ENCODE peak calls at places on chromosomes 7 and 10, in six cellular contexts. U is transverse colon, P is lower leg skin, K is HepG2, A is right lobe of liver, N is A549. H is an unnamed sample.

GRCh38 chr7:149793261-149793660 is 19.9 kb upstream of the ZNF467 start:
- DNase-seq in U (no peak), N (no peak), A (no peak), P (no peak), K (no peak), H (no peak)

GRCh38 chr10:12264204-12264908 is 68.4 kb downstream of the CDC123 start:
- DNase-seq in P (peak), N (peak), A (peak), K (peak), U (peak), H (peak)

GRCh38 chr7:75879771-75880184 is 944 bp downstream of the RHBDD2 start:
- DNase-seq in U (no peak), P (no peak), A (no peak), N (no peak), K (no peak), H (no peak)

GRCh38 chr10:44924261-44925040 is 13.3 kb downstream of the TMEM72 start:
- DNase-seq in P (no peak), K (no peak), N (no peak), A (no peak), U (no peak), H (no peak)

GRCh38 chr7:106840342-106840741 is 24.7 kb upstream of the PIK3CG start:
- DNase-seq in A (no peak), P (no peak), U (no peak), N (no peak), K (no peak), H (peak)

GRCh38 chr7:103640031-103640779 is 194.2 kb upstream of the SLC26A5 start:
- DNase-seq in P (no peak), K (no peak), N (no peak), U (no peak), A (no peak), H (no peak)

GRCh38 chr10:103975169-103975568 is 8.2 kb downstream of the SLK start:
- DNase-seq in P (no peak), K (no peak), U (no peak), A (no peak), N (no peak), H (no peak)

GRCh38 chr10:45379891-45380540 is 6.0 kb downstream of the ALOX5 start:
- DNase-seq in K (no peak), U (peak), N (no peak), P (peak), A (peak), H (no peak)

GRCh38 chr7:130397472-130397871 is 17.2 kb downstream of the CPA1 start:
- DNase-seq in P (no peak), K (no peak), A (no peak), U (no peak), N (no peak), H (no peak)

GRCh38 chr10:87752571-87752970 is 65.5 kb downstream of the ATAD1 start:
- DNase-seq in A (no peak), P (no peak), N (no peak), U (no peak), K (no peak), H (no peak)

GRCh38 chr7:111992601-111993000 is 213.6 kb downstream of the DOCK4 start:
- DNase-seq in U (no peak), N (no peak), P (no peak), A (no peak), K (no peak), H (no peak)

GRCh38 chr10:106285199-106285598 is 879.3 kb downstream of the SORCS1 start:
- DNase-seq in K (no peak), U (no peak), P (no peak), A (no peak), N (no peak), H (no peak)

GRCh38 chr7:43534110-43534509 is 48.8 kb upstream of the STK17A start:
- DNase-seq in U (no peak), N (no peak), P (no peak), K (no peak), A (no peak), H (no peak)

GRCh38 chr10:128839134-128839533 is 627.9 kb upstream of the MGMT start:
- DNase-seq in N (no peak), U (no peak), A (no peak), P (no peak), K (no peak), H (no peak)

GRCh38 chr10:71103969-71104368 is 108.4 kb upstream of the UNC5B start:
- DNase-seq in K (no peak), U (no peak), A (no peak), P (no peak), N (no peak), H (no peak)

GRCh38 chr7:131284702-131285419 is 42.8 kb upstream of the MKLN1 start:
- DNase-seq in K (no peak), N (no peak), P (peak), A (no peak), U (no peak), H (no peak)

GRCh38 chr7:44291066-44291732 is 34.2 kb downstream of the CAMK2B start:
- DNase-seq in N (no peak), K (no peak), P (no peak), U (peak), A (peak), H (no peak)

GRCh38 chr7:102424129-102424551 is 9.2 kb upstream of the ORAI2 start:
- DNase-seq in A (no peak), U (no peak), K (no peak), P (no peak), N (no peak), H (no peak)

GRCh38 chr7:100372694-100373093 is 593 bp upstream of the PILRA start:
- DNase-seq in A (no peak), N (no peak), K (no peak), U (no peak), P (no peak), H (no peak)

GRCh38 chr7:74042746-74043522 is 15.0 kb downstream of the ELN start:
- DNase-seq in K (no peak), N (no peak), A (no peak), P (no peak), U (no peak), H (no peak)

GRCh38 chr10:30821994-30822692 is 192.6 kb upstream of the LYZL2 start:
- DNase-seq in A (no peak), K (no peak), U (no peak), P (no peak), N (no peak), H (no peak)

GRCh38 chr7:46848944-46849343 is 733.0 kb downstream of the TNS3 start:
- DNase-seq in P (no peak), A (no peak), N (no peak), U (no peak), K (no peak), H (no peak)

GRCh38 chr10:111338798-111339197 is 262.0 kb downstream of the ADRA2A start:
- DNase-seq in A (no peak), U (peak), K (no peak), P (no peak), N (no peak), H (no peak)

DNA sequence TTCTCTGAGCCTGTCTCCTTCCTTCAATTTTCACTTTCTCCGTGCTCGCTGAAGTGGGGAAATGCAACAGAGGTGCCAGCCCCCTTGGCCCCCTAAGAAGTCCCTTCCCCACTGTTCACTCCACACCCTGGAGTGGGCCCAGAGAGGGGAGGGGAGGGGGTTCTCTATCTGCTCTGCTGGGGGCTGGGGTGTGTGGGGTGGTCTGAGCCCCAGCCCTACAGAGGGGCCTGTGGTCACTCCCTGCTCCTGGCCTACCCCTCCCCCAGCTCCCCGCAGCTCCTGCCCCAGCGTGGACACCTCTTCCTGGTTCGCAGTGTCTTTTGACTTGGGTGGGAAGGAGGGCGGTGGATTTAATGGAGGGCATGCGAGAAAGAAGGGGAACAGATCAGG is 989 bp downstream of the LZTS2 start:
- DNase-seq in U (peak), P (no peak), A (no peak), N (no peak), K (no peak), H (no peak)
- TF ChIP-seq POLR2A in U (no peak), P (no peak), A (no peak), N (no peak), K (no peak), H (no peak)

DNA sequence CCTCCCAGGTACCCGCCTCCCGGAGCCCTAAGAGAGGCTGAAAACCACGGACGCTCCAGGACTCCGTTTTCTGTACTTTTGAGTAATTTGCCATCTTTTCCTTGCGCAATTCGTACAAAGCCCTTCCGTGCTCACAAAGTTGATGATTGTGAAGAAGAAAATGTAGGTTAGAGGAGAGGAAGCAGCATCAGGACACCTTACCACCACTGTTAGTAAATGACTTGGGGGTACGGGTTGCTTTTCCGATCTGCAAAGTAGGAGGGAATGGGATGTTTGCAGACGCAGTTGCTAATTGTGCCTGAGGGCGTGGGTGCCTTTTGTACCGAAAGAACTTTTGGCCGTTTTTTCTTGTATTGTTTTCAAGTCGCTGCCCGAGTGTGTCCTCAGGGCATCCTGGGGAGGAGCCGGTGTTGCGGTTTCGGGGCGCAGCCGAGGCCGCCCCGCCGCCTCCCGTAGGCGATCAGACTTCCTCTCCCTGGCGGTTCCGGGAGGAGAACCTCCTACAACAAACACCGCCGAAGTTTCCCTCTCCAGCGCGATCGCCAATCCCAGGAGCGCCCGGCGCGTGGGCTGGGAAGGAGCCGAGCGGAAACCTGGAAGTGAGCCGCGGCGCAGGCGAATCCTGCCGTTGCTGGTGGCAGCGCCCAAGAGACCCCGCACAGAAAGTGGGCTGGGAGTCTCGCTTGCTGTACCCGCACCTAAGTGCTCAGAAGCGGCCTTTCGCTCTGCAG is 985 bp downstream of the PRR15 start:
- DNase-seq in N (peak), A (peak), K (peak), U (peak), P (no peak), H (peak)
- TF ChIP-seq POLR2A in N (no peak), A (no peak), K (no peak), U (peak), P (no peak), H (no peak)

GRCh38 chr7:18504965-18505364 is 9.4 kb downstream of the HDAC9 start:
- DNase-seq in P (no peak), A (no peak), K (no peak), N (no peak), U (no peak), H (no peak)

GRCh38 chr7:18509491-18509890 is 13.9 kb downstream of the HDAC9 start:
- DNase-seq in N (no peak), P (no peak), U (no peak), K (no peak), A (no peak), H (no peak)

GRCh38 chr7:18505870-18506460 is 10.4 kb downstream of the HDAC9 start:
- DNase-seq in N (no peak), A (no peak), K (no peak), P (no peak), U (no peak), H (no peak)

GRCh38 chr7:18511351-18511750 is 15.8 kb downstream of the HDAC9 start:
- DNase-seq in U (no peak), P (no peak), K (no peak), N (no peak), A (no peak), H (no peak)

DNA sequence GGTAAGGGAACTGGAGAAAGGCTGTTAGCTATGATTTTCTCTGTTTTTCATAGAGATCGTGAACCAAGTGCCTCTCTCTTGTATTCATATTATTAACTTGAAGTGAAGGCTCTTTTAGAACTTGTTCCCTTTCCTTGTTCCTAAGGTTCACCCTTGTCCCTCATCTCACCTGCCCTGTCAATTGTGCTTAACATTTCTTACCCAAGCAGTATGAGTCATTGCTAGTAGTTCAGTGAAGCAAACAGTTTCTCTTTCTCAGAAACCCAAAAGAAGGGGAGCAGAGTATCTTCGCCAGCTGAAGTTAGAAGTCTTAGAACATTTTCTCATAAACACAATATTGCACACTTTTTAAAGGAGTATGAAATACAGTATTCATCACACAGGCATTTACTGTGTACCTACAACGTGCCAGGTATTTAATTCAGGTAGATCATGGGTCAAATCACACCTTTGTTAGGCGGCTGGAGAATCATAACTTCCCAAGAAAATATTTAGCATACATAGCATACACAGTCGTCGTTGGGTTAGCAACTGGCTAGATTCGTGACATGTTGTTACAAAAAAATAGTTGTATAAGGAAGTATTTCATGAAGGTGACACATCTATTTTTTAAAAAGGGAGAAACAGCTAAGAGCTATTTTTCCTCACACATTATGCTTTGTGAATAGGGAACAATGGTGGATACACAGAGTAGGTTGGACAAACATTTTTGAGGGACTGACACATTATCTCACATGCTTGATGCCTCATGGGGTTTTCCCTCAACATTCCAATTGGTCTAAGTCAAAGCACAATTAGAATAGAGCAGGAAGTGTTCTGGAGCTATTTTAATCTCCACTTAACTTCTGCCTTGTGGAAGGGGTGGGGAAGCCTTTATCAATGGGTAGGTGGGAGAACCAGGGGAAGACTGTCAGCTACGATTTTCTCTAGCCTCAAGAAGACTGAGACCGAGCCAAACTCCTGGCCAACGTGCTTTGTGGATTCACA is 13.2 kb downstream of the HDAC9 start:
- DNase-seq in N (peak), P (no peak), U (no peak), A (no peak), K (peak), H (peak)
- TF ChIP-seq POLR2A in N (no peak), P (no peak), U (no peak), A (peak), K (no peak), H (peak)

DNA sequence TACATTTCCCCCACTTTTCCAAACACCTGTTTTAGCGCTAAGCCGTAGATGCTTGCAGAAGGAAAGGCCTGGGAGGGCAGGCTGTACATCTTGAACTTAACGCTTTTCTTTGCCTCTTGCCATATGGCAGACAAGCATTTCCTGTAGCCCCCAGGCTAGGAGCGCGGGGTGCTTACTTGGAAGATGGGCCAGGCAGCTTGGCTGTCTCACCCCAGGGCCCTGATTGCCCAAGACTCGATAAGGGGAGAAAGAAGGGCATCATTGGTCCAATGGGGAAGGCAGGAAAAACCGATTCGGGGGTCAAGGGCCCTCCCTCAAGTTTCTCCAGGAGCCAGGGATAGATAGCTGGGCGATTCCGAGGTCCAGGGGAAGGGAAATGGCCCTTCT is 1.7 kb downstream of the HOXA10 start:
- DNase-seq in K (no peak), A (no peak), N (no peak), U (peak), P (no peak), H (no peak)
- TF ChIP-seq POLR2A in K (no peak), A (no peak), N (no peak), U (no peak), P (no peak), H (no peak)

GRCh38 chr7:55075464-55075971 is 56.7 kb downstream of the EGFR start:
- DNase-seq in P (peak), A (no peak), N (no peak), U (peak), K (no peak), H (no peak)
- TF ChIP-seq POLR2A in P (no peak), A (peak), N (no peak), U (no peak), K (no peak), H (no peak)

GRCh38 chr7:32891800-32892520 is 400 bp upstream of the KBTBD2 start:
- DNase-seq in A (peak), U (peak), P (peak), K (peak), N (peak), H (peak)

GRCh38 chr7:32893225-32893560 is 1.6 kb upstream of the KBTBD2 start:
- DNase-seq in K (no peak), N (no peak), P (no peak), A (no peak), U (no peak), H (no peak)

GRCh38 chr7:32893722-32894121 is 2.2 kb upstream of the KBTBD2 start:
- DNase-seq in P (no peak), U (no peak), K (no peak), N (no peak), A (no peak), H (no peak)

GRCh38 chr7:32891046-32891799 is at the start of gene KBTBD2:
- DNase-seq in P (peak), K (peak), N (peak), A (peak), U (peak), H (peak)

GRCh38 chr7:32892521-32893224 is 1.1 kb upstream of the KBTBD2 start:
- DNase-seq in P (peak), A (peak), N (peak), U (peak), K (no peak), H (peak)
- TF ChIP-seq POLR2A in P (no peak), A (no peak), N (no peak), U (no peak), K (peak), H (peak)

DNA sequence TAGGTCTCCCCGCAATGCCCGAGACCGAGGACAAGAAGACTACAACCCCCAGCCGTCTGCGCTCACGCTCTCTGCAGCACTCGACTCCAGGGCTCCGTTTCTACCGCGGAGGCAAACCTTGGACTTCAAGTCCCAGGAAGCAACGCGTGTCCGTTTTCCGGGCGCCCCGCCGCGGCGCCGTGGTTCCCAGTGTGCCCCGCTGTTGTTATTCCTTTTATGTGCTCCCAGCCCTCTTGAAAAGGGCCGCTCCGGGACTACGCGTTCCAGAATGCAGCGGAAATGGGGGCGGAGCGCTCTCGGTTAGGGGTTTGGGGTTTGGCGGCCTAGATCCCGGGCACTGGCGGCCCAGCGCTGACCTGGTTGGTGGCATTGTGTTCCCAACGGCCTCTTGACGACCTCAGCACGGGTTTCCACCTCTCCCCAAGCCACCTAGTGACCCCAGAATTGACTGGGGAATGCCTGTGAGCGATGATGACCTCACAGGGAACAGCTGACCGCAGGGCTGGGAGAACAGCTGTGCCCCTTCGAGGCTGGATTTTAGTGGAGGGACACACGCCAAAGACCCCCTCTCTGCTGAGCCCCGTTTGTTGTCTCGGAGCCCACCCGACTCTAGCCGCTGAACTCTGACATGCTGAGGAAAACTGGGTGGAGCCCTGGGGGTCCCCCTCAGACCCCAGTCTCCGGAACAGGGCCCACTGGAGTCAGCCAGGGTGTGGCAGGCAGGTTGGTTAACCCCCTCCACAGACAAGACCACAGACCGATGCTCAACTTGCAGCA is 480 bp upstream of the CDK5 start:
- DNase-seq in K (peak), U (peak), P (peak), N (peak), A (peak), H (peak)
- TF ChIP-seq POLR2A in K (no peak), U (peak), P (no peak), N (peak), A (peak), H (peak)

GRCh38 chr10:74919671-74920070 is 93.3 kb downstream of the KAT6B start:
- DNase-seq in P (no peak), U (no peak), N (no peak), K (no peak), A (no peak), H (no peak)
- TF ChIP-seq POLR2A in P (no peak), U (no peak), N (no peak), K (no peak), A (no peak), H (no peak)

H was measured in H54.